ENCODE peak calls at places on chromosomes 13 and 19, in nine cellular contexts. Q, Y, B, R, M, N, A, I and O are unnamed samples.

GRCh38 chr13:28805193-28805819 is 14.8 kb upstream of the MTUS2 start:
- DNase-seq in M (no peak), I (peak), N (no peak), A (no peak), R (peak), Q (no peak), B (peak), Y (no peak), O (no peak)

GRCh38 chr19:35959040-35959967 is 23.1 kb downstream of the LRFN3 start:
- DNase-seq in N (no peak), B (no peak), R (peak), Y (no peak), Q (peak), A (no peak), M (no peak), I (peak), O (no peak)

GRCh38 chr19:55678121-55678671 is 3.2 kb downstream of the EPN1 start:
- DNase-seq in B (peak), N (no peak), I (no peak), Q (peak), Y (no peak), A (peak), M (peak), R (no peak), O (no peak)

GRCh38 chr13:99687728-99688397 is 186.6 kb downstream of the TM9SF2 start:
- DNase-seq in A (no peak), B (no peak), N (no peak), I (no peak), Y (peak), M (no peak), Q (no peak), R (peak), O (no peak)

GRCh38 chr19:51692065-51692915 is 840 bp upstream of the SPACA6 start:
- DNase-seq in I (peak), N (no peak), B (no peak), Y (no peak), R (no peak), A (no peak), M (no peak), Q (peak), O (no peak)

GRCh38 chr13:94710881-94711560 is 1.3 kb downstream of the SOX21 start:
- DNase-seq in Q (peak), B (no peak), M (no peak), I (peak), R (peak), A (no peak), Y (no peak), N (no peak), O (no peak)

GRCh38 chr19:35712910-35713845 is 4.6 kb upstream of the KMT2B start:
- DNase-seq in M (no peak), A (no peak), I (no peak), B (no peak), Y (no peak), R (peak), N (no peak), Q (no peak), O (no peak)

GRCh38 chr13:33353210-33353609 is 67.7 kb upstream of the STARD13 start:
- DNase-seq in M (peak), Q (no peak), B (peak), I (no peak), R (no peak), N (no peak), Y (no peak), A (peak), O (no peak)

GRCh38 chr19:1279782-1280341 is 4.5 kb downstream of the FAM174C start:
- DNase-seq in A (no peak), Y (no peak), M (peak), Q (peak), N (peak), R (peak), B (peak), I (peak), O (no peak)

GRCh38 chr19:46495789-46496099 is at the start of gene PNMA8B:
- DNase-seq in Q (peak), M (no peak), B (peak), I (peak), R (peak), N (peak), A (no peak), Y (no peak), O (no peak)

GRCh38 chr13:36904219-36904618 is 15.8 kb downstream of the SMAD9 start:
- DNase-seq in Y (no peak), B (no peak), M (no peak), Q (no peak), I (no peak), R (no peak), N (no peak), A (no peak), O (no peak)

GRCh38 chr19:13718733-13719132 is 45.6 kb upstream of the MRI1 start:
- DNase-seq in M (no peak), Y (no peak), N (peak), I (peak), B (no peak), A (no peak), Q (no peak), R (peak), O (peak)

GRCh38 chr13:87884874-87885273 is 213.7 kb downstream of the SLITRK5 start:
- DNase-seq in Q (no peak), N (peak), I (peak), B (no peak), Y (peak), M (no peak), R (peak), A (no peak), O (no peak)

GRCh38 chr19:38047048-38047435 is 140.0 kb downstream of the SIPA1L3 start:
- DNase-seq in A (no peak), M (no peak), B (peak), R (no peak), Y (no peak), N (no peak), Q (no peak), I (no peak), O (no peak)

GRCh38 chr13:62512194-62513141 is 1096.8 kb upstream of the PCDH20 start:
- DNase-seq in A (no peak), B (peak), R (peak), Y (no peak), N (peak), Q (no peak), M (no peak), I (peak), O (no peak)

GRCh38 chr13:112057736-112058518 is 9.0 kb upstream of the SOX1 start:
- DNase-seq in Q (peak), Y (no peak), R (peak), A (no peak), I (no peak), N (no peak), B (no peak), M (no peak), O (no peak)

GRCh38 chr13:23509781-23510543 is 60.2 kb upstream of the TNFRSF19 start:
- DNase-seq in R (no peak), Q (no peak), A (no peak), N (peak), Y (peak), M (no peak), I (no peak), B (no peak), O (no peak)

GRCh38 chr13:23510544-23510916 is 59.7 kb upstream of the TNFRSF19 start:
- DNase-seq in Q (no peak), R (no peak), A (no peak), N (peak), I (no peak), B (no peak), M (no peak), Y (no peak), O (no peak)

GRCh38 chr13:23512762-23513395 is 57.3 kb upstream of the TNFRSF19 start:
- DNase-seq in B (no peak), N (no peak), I (no peak), Y (no peak), A (no peak), Q (no peak), M (no peak), R (peak), O (no peak)

GRCh38 chr13:23513460-23513859 is 56.8 kb upstream of the TNFRSF19 start:
- DNase-seq in Q (no peak), Y (no peak), N (no peak), I (no peak), R (no peak), B (no peak), A (no peak), M (no peak), O (no peak)

GRCh38 chr13:23510979-23511735 is 59.1 kb upstream of the TNFRSF19 start:
- DNase-seq in I (no peak), B (peak), R (peak), Q (no peak), A (no peak), M (no peak), Y (no peak), N (peak), O (peak)
- TF ChIP-seq CTCF in I (peak), B (peak), R (no peak), Q (no peak), A (no peak), M (no peak), Y (peak), N (peak), O (peak)

GRCh38 chr13:84528408-84529055 is 646.3 kb upstream of the SLITRK1 start:
- DNase-seq in I (no peak), R (no peak), N (no peak), A (no peak), Q (no peak), M (no peak), B (no peak), Y (no peak), O (no peak)
- H3K4me3 ChIP-seq in I (no peak), R (no peak), N (no peak), A (no peak), Q (no peak), M (no peak), B (no peak), Y (no peak), O (no peak)

DNA sequence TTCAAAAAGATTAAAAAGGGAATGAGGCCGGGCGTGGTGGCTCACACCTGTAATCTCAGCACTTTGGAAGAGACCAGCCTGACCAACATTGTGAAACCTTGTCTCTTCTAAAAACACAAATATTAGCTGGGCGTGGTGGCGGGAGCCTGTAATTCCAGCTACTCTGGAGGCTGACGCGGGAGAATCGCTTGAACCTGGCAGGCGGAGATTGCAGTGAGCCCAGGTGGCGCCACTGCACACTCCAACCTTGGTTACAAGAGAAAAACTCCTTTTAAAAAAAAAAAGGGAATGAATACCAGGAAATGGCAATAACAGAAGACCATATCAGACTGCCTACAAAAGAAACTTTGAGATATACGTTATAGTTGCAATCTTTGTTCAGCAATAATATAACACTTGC is 1244.5 kb downstream of the PCDH9 start:
- DNase-seq in Y (no peak), R (peak), A (no peak), I (no peak), B (no peak), N (no peak), M (no peak), Q (peak), O (peak)
- TF ChIP-seq CTCF in Y (peak), R (peak), A (no peak), I (no peak), B (peak), N (no peak), M (no peak), Q (no peak), O (peak)

DNA sequence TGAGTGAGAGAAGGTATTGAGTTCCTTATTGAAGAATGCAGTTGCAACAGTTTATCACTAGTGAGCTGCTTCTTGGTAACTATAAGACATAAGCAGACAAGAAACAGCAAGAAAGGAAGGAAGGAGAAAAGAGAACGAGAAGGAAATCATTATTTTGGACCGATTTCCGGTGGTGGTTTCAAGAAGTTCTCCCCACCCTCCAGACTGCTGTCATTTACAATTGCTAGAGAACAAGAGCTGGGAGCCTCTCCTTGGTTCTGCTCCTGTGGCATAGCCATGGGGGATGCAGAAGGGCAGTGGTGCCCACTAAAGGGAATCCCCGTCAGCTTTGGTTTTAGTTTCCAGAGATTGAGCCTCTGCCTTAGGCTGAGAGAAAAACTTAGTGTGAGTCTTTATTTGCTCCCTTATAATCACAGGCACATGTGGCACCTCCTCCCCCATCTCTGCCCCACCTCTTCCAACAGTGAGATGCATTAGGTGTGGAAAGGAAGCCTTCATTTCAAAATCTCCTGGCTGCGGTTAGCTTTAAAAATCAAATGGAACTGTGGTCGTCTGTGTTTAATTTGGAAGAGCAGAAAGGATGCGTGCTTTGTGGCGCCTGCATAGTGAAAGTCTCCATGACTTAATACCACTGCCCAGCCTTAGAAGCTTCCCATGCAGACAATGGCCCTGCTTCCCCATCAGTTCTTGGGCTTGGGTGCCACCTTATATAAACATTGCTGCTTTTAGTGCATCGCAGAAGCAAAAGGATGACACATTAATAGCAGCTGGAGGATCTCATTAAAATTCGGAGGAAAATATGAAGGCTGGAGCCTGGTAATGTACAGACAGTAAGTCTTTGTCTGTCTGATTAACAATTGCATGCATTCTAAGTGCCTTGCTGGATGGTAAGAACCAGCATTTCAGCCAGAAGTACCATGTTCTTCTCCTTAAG is 25.0 kb downstream of the LRCH1 start:
- DNase-seq in B (no peak), Q (no peak), A (no peak), M (no peak), I (no peak), R (no peak), N (no peak), Y (no peak), O (no peak)
- H3K4me3 ChIP-seq in B (no peak), Q (no peak), A (no peak), M (no peak), I (no peak), R (no peak), N (no peak), Y (no peak), O (no peak)

DNA sequence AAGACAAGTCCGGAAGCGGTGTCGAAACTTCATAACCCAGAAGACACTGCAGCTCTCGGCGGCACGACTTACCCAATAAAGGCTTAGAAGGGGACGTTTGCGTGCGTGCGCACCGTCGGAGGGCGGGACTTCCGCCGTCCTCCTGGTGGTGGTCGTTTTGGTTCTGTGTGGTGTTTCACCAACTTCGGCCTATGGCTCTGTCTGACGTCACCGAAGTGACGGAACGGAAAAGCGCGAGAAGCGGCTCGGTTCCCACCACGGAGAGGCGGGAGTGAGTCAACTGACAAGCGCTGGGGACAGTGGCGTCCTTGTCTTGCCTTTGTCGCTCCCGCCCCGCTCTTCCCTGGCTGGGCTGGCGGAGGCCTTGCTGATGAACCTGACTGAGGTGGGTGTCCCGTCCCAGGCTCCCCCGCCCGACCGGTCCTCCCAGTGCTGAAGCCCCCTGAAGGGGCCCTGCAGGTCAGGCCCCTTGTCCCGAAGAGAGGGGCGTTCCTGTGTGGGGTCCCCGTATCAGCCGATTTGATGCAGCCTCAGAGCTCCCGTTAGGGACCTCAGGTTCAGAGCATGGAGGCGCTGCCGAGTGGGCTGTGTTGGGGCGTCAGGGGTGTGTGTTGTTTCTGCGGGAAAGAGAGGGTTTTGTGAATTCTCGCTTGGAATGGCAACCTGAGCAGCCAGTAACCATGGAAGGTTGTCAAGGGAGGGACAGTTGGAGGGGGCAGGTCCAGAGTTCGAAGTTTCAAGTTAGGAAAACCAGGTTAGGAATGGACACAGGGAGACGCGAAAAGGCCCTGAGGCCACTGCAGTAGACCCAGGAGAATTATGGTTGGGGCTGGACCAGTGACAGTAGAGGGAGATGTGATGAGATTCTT is at the start of gene ZNF548:
- DNase-seq in Y (peak), R (peak), Q (peak), I (peak), M (peak), B (peak), N (peak), A (peak), O (peak)
- TF ChIP-seq CTCF in Y (no peak), R (no peak), Q (peak), I (peak), M (peak), B (peak), N (peak), A (no peak), O (no peak)